ENCODE peak calls at places on chromosome 15, in six cellular contexts. A, Y, D, F, B and G are unnamed samples. For H3K4me1, the result is how much of the 10 kb centered on the place peaks cover.

GRCh38 chr15:42890161-42890913 is 30.2 kb downstream of the TTBK2 start:
- DNase-seq in A (no peak), Y (no peak), D (no peak), F (peak), B (no peak), G (no peak)

GRCh38 chr15:57769266-57769665 is 62.8 kb downstream of the POLR2M start:
- DNase-seq in A (peak), Y (no peak), D (peak), F (peak), B (no peak), G (peak)

GRCh38 chr15:76470691-76471090 is 134.1 kb downstream of the ISL2 start:
- DNase-seq in A (no peak), Y (no peak), D (no peak), F (peak), B (no peak), G (no peak)

GRCh38 chr15:78907577-78907976 is 34.9 kb downstream of the MORF4L1 start:
- DNase-seq in A (no peak), Y (no peak), D (no peak), F (no peak), B (no peak), G (no peak)

GRCh38 chr15:50880651-50881114 is 27.8 kb upstream of the AP4E1 start:
- DNase-seq in A (no peak), Y (no peak), D (no peak), F (peak), B (no peak), G (no peak)

GRCh38 chr15:85579957-85580694 is 199.7 kb downstream of the AKAP13 start:
- DNase-seq in A (no peak), Y (no peak), D (peak), F (no peak), B (peak), G (peak)

GRCh38 chr15:100968043-100968966 is 49.1 kb downstream of the LRRK1 start:
- DNase-seq in A (no peak), Y (no peak), D (no peak), F (peak), B (no peak), G (no peak)

GRCh38 chr15:28107894-28108255 is 8.8 kb upstream of the OCA2 start:
- DNase-seq in A (no peak), Y (no peak), D (no peak), F (no peak), B (no peak), G (no peak)

GRCh38 chr15:51680316-51680715 is 987 bp upstream of the SCG3 start:
- DNase-seq in A (no peak), Y (no peak), D (no peak), F (no peak), B (no peak), G (no peak)

GRCh38 chr15:78830514-78831228 is 19.4 kb upstream of the ADAMTS7 start:
- DNase-seq in A (no peak), Y (no peak), D (no peak), F (no peak), B (no peak), G (peak)

GRCh38 chr15:35546581-35547381 is 816 bp upstream of the DPH6 start:
- DNase-seq in A (peak), Y (no peak), D (no peak), F (no peak), B (no peak), G (peak)

GRCh38 chr15:88257311-88257901 is 867 bp upstream of the NTRK3 start:
- DNase-seq in A (no peak), Y (no peak), D (no peak), F (no peak), B (no peak), G (no peak)

GRCh38 chr15:65832549-65833364 is 36.5 kb upstream of the RAB11A start:
- DNase-seq in A (peak), Y (peak), D (peak), F (peak), B (peak), G (peak)
- H3K4me1 ChIP-seq in A (under half), Y (under half), D (under half), F (under half), B (under half), G (half or more)

DNA sequence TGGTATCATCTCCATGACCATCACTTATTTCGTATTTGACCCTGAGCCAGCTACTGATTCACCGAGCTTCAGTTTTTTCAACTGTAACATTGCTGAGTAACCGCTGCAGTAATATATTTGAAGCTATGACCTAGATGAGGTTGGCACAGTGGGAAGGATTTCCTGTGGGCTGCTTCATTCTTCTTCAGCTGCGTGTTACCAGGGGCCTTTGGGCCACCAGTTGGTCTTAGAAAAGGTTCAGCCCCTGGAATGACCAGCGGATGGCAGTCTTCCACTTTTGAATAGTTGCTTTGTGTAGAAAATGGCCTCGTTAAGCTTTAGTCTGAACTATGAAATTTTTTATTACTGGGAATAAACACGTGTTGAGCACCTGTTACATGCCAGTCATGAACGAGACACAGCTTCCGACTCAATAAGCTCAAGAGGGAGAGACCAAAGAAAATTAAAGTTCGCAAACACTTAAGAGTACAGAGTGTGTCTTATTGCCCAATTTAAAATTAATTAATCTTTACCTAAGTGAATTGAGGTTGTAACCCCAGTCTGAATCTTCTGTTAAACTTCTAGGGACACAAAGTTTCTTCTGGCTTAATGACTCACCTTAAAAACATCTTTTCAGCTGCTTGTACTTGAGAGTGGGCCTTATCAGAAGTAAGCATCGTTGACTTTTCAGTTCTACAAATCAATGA is 57.6 kb upstream of the NR2E3 start:
- DNase-seq in A (no peak), Y (peak), D (no peak), F (peak), B (peak), G (no peak)
- TF ChIP-seq CTCF in A (peak), Y (no peak), D (no peak), F (peak), B (peak), G (peak)

GRCh38 chr15:45386420-45386819 is 8.1 kb upstream of the GATM start:
- DNase-seq in A (no peak), Y (no peak), D (no peak), F (no peak), B (peak), G (no peak)
- H3K27ac ChIP-seq in A (peak), Y (peak), D (peak), F (no peak), B (peak), G (peak)

DNA sequence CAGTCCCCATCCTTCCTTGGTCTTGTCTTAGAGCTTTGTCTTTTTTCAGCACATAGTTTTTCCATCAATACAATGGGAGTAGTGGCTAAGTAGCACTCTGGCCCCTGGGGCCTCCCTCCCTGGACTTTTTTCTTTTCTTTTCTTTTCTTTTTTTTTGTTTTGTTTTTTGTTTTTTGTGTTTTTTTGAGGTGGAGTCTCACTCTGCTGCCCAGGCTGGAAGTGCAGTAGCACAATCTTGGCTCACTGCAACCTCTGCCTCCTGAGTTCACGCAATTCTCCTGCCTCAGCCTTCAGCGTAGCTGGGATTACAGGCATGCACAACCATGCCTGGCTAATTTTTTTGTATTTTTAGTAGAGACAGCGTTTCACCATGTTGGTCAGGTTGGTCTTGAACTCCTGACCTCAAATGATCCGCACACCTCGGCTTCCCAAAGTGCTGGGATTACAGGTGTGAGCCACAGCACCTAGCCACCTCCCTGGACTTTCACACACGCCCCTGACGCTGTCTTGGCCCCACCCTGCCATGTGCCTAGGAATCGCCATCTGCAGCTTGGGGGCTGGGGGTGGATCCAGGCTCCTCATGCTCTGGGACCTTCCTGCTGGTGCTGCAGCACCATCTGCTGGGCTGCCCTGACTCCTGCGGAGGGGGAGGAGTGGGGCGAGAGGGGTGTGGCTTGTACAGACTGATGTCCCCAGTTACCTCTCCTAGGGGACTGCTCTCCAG is 2.8 kb downstream of the C15orf39 start:
- DNase-seq in A (peak), Y (peak), D (peak), F (peak), B (peak), G (peak)
- H3K4me1 ChIP-seq in A (under half), Y (under half), D (under half), F (under half), B (half or more), G (half or more)

GRCh38 chr15:59691194-59691805 is 2.2 kb upstream of the BNIP2 start:
- DNase-seq in A (no peak), Y (no peak), D (no peak), F (peak), B (peak), G (no peak)
- TF ChIP-seq CTCF in A (peak), Y (peak), D (peak), F (peak), B (peak), G (peak)